ENCODE peak calls at places on chromosomes 13 and 19, in six cellular contexts. One of them, this sample, is unnamed.
A peak's percentile ranks its signal among the peaks of the same experiment; 100 is the strongest.

GRCh38 chr13:84400711-84401110 is 518.4 kb upstream of the SLITRK1 start:
- DNase-seq in Peyer's patch: no peak
- DNase-seq in colonic mucosa: no peak
- DNase-seq in brain microvascular endothelial cell: peak; percentile 42
- DNase-seq in thoracic aorta: no peak
- DNase-seq in PC-9: no peak
- DNase-seq in this sample: no peak

GRCh38 chr19:5407356-5407755 is 47.9 kb upstream of the ZNRF4 start:
- DNase-seq in Peyer's patch: no peak
- DNase-seq in colonic mucosa: no peak
- DNase-seq in brain microvascular endothelial cell: peak; percentile 15
- DNase-seq in thoracic aorta: no peak
- DNase-seq in PC-9: no peak
- DNase-seq in this sample: no peak

GRCh38 chr19:1590641-1591397 is 1.8 kb downstream of the MBD3 start:
- DNase-seq in Peyer's patch: peak; percentile 49
- DNase-seq in colonic mucosa: no peak
- DNase-seq in brain microvascular endothelial cell: no peak
- DNase-seq in thoracic aorta: no peak
- DNase-seq in PC-9: no peak
- DNase-seq in this sample: no peak

GRCh38 chr19:13964776-13965175 is 12.5 kb downstream of the DCAF15 start:
- DNase-seq in Peyer's patch: no peak
- DNase-seq in colonic mucosa: no peak
- DNase-seq in brain microvascular endothelial cell: no peak
- DNase-seq in thoracic aorta: no peak
- DNase-seq in PC-9: no peak
- DNase-seq in this sample: no peak

GRCh38 chr13:97108535-97108910 is 113.6 kb upstream of the MBNL2 start:
- DNase-seq in Peyer's patch: no peak
- DNase-seq in colonic mucosa: no peak
- DNase-seq in brain microvascular endothelial cell: peak; percentile 46
- DNase-seq in thoracic aorta: no peak
- DNase-seq in PC-9: no peak
- DNase-seq in this sample: no peak

GRCh38 chr19:3367572-3368440 is 1.4 kb downstream of the NFIC start:
- DNase-seq in Peyer's patch: no peak
- DNase-seq in colonic mucosa: peak; percentile 53
- DNase-seq in brain microvascular endothelial cell: no peak
- DNase-seq in thoracic aorta: no peak
- DNase-seq in PC-9: no peak
- DNase-seq in this sample: no peak

GRCh38 chr13:70729369-70729768 is 621.1 kb upstream of the KLHL1 start:
- DNase-seq in Peyer's patch: no peak
- DNase-seq in colonic mucosa: no peak
- DNase-seq in brain microvascular endothelial cell: no peak
- DNase-seq in thoracic aorta: no peak
- DNase-seq in PC-9: no peak
- DNase-seq in this sample: no peak

GRCh38 chr13:45441633-45442032 is 23.1 kb upstream of the COG3 start:
- DNase-seq in Peyer's patch: no peak
- DNase-seq in colonic mucosa: no peak
- DNase-seq in brain microvascular endothelial cell: peak; percentile 11
- DNase-seq in thoracic aorta: no peak
- DNase-seq in PC-9: no peak
- DNase-seq in this sample: no peak

GRCh38 chr19:10408511-10409291 is 5.4 kb upstream of the CDC37 start:
- DNase-seq in Peyer's patch: no peak
- DNase-seq in colonic mucosa: no peak
- DNase-seq in brain microvascular endothelial cell: no peak
- DNase-seq in thoracic aorta: no peak
- DNase-seq in PC-9: no peak
- DNase-seq in this sample: no peak

GRCh38 chr19:3679138-3679537 is 21.1 kb downstream of the PIP5K1C start:
- DNase-seq in Peyer's patch: no peak
- DNase-seq in colonic mucosa: no peak
- DNase-seq in brain microvascular endothelial cell: no peak
- DNase-seq in thoracic aorta: no peak
- DNase-seq in PC-9: no peak
- DNase-seq in this sample: no peak

GRCh38 chr19:19606021-19606420 is 12.5 kb downstream of the PBX4 start:
- DNase-seq in Peyer's patch: peak; percentile 79
- DNase-seq in colonic mucosa: peak; percentile 73
- DNase-seq in brain microvascular endothelial cell: no peak
- DNase-seq in thoracic aorta: no peak
- DNase-seq in PC-9: peak; percentile 100
- DNase-seq in this sample: no peak

GRCh38 chr19:33780746-33781145 is 15.9 kb upstream of the KCTD15 start:
- DNase-seq in Peyer's patch: no peak
- DNase-seq in colonic mucosa: no peak
- DNase-seq in brain microvascular endothelial cell: no peak
- DNase-seq in thoracic aorta: no peak
- DNase-seq in PC-9: no peak
- DNase-seq in this sample: no peak

GRCh38 chr13:43159007-43159406 is 135.6 kb downstream of the DNAJC15 start:
- DNase-seq in Peyer's patch: no peak
- DNase-seq in colonic mucosa: no peak
- DNase-seq in brain microvascular endothelial cell: peak; percentile 49
- DNase-seq in thoracic aorta: no peak
- DNase-seq in PC-9: no peak
- DNase-seq in this sample: no peak

GRCh38 chr13:31786011-31786410 is 46.7 kb downstream of the RXFP2 start:
- DNase-seq in Peyer's patch: no peak
- DNase-seq in colonic mucosa: no peak
- DNase-seq in brain microvascular endothelial cell: no peak
- DNase-seq in thoracic aorta: no peak
- DNase-seq in PC-9: no peak
- DNase-seq in this sample: peak; percentile 36

GRCh38 chr13:101690871-101691270 is 238.4 kb downstream of the ITGBL1 start:
- DNase-seq in Peyer's patch: no peak
- DNase-seq in colonic mucosa: no peak
- DNase-seq in brain microvascular endothelial cell: no peak
- DNase-seq in thoracic aorta: no peak
- DNase-seq in PC-9: peak; percentile 23
- DNase-seq in this sample: no peak

GRCh38 chr13:97757807-97758206 is 195.7 kb upstream of the IPO5 start:
- DNase-seq in Peyer's patch: no peak
- DNase-seq in colonic mucosa: no peak
- DNase-seq in brain microvascular endothelial cell: peak; percentile 53
- DNase-seq in thoracic aorta: no peak
- DNase-seq in PC-9: no peak
- DNase-seq in this sample: no peak

GRCh38 chr13:21014666-21015170 is 46.7 kb downstream of the LATS2 start:
- DNase-seq in Peyer's patch: no peak
- DNase-seq in colonic mucosa: no peak
- DNase-seq in brain microvascular endothelial cell: peak; percentile 69
- DNase-seq in thoracic aorta: no peak
- DNase-seq in PC-9: peak; percentile 65
- DNase-seq in this sample: no peak

GRCh38 chr19:5615756-5616327 is 6.7 kb downstream of the SAFB2 start:
- DNase-seq in Peyer's patch: no peak
- DNase-seq in colonic mucosa: no peak
- DNase-seq in brain microvascular endothelial cell: peak; percentile 32
- DNase-seq in thoracic aorta: no peak
- DNase-seq in PC-9: no peak
- DNase-seq in this sample: no peak

GRCh38 chr13:29465741-29466293 is 129.7 kb downstream of the SLC7A1 start:
- DNase-seq in Peyer's patch: no peak
- DNase-seq in colonic mucosa: no peak
- DNase-seq in brain microvascular endothelial cell: peak; percentile 73
- DNase-seq in thoracic aorta: no peak
- DNase-seq in PC-9: no peak
- DNase-seq in this sample: peak; percentile 30

GRCh38 chr13:48078251-48078656 is 16.6 kb downstream of the MED4 start:
- DNase-seq in Peyer's patch: no peak
- DNase-seq in colonic mucosa: no peak
- DNase-seq in brain microvascular endothelial cell: no peak
- DNase-seq in thoracic aorta: no peak
- DNase-seq in PC-9: no peak
- DNase-seq in this sample: no peak

GRCh38 chr13:111422352-111422751 is 101.9 kb downstream of the TEX29 start:
- DNase-seq in Peyer's patch: no peak
- DNase-seq in colonic mucosa: no peak
- DNase-seq in brain microvascular endothelial cell: no peak
- DNase-seq in thoracic aorta: no peak
- DNase-seq in PC-9: no peak
- DNase-seq in this sample: no peak

GRCh38 chr19:10817291-10818038 is 18.5 kb downstream of the TMED1 start:
- DNase-seq in Peyer's patch: no peak
- DNase-seq in colonic mucosa: peak; percentile 45
- DNase-seq in brain microvascular endothelial cell: peak; percentile 91
- DNase-seq in thoracic aorta: peak; percentile 73
- DNase-seq in PC-9: no peak
- DNase-seq in this sample: peak; percentile 83

GRCh38 chr13:51797664-51798488 is 6.1 kb downstream of the DHRS12 start:
- DNase-seq in Peyer's patch: no peak
- DNase-seq in colonic mucosa: peak; percentile 42
- DNase-seq in brain microvascular endothelial cell: peak; percentile 40
- DNase-seq in thoracic aorta: no peak
- DNase-seq in PC-9: peak; percentile 54
- DNase-seq in this sample: no peak

GRCh38 chr13:28494861-28495585 is at the start of gene FLT1:
- DNase-seq in Peyer's patch: no peak
- DNase-seq in colonic mucosa: peak; percentile 22
- DNase-seq in brain microvascular endothelial cell: no peak
- DNase-seq in thoracic aorta: no peak
- DNase-seq in PC-9: no peak
- DNase-seq in this sample: no peak

GRCh38 chr19:36266375-36266961 is 51.6 kb downstream of the ZNF146 start:
- DNase-seq in Peyer's patch: no peak
- DNase-seq in colonic mucosa: no peak
- DNase-seq in brain microvascular endothelial cell: no peak
- DNase-seq in thoracic aorta: no peak
- DNase-seq in PC-9: no peak
- DNase-seq in this sample: no peak

GRCh38 chr13:38785490-38785889 is 98.6 kb downstream of the FREM2 start:
- DNase-seq in Peyer's patch: no peak
- DNase-seq in colonic mucosa: no peak
- DNase-seq in brain microvascular endothelial cell: no peak
- DNase-seq in thoracic aorta: no peak
- DNase-seq in PC-9: no peak
- DNase-seq in this sample: no peak

GRCh38 chr13:41075034-41075433 is 13.7 kb downstream of the WBP4 start:
- DNase-seq in Peyer's patch: no peak
- DNase-seq in colonic mucosa: no peak
- DNase-seq in brain microvascular endothelial cell: no peak
- DNase-seq in thoracic aorta: no peak
- DNase-seq in PC-9: no peak
- DNase-seq in this sample: peak; percentile 54

GRCh38 chr13:40490086-40490723 is 176.2 kb downstream of the FOXO1 start:
- DNase-seq in Peyer's patch: no peak
- DNase-seq in colonic mucosa: peak; percentile 34
- DNase-seq in brain microvascular endothelial cell: no peak
- DNase-seq in thoracic aorta: no peak
- DNase-seq in PC-9: no peak
- DNase-seq in this sample: no peak

GRCh38 chr19:4115050-4115817 is 8.7 kb downstream of the MAP2K2 start:
- DNase-seq in Peyer's patch: no peak
- DNase-seq in colonic mucosa: no peak
- DNase-seq in brain microvascular endothelial cell: no peak
- DNase-seq in thoracic aorta: no peak
- DNase-seq in PC-9: no peak
- DNase-seq in this sample: no peak

GRCh38 chr19:5627395-5627904 is 4.6 kb downstream of the SAFB start:
- DNase-seq in Peyer's patch: no peak
- DNase-seq in colonic mucosa: peak; percentile 56
- DNase-seq in brain microvascular endothelial cell: peak; percentile 27
- DNase-seq in thoracic aorta: no peak
- DNase-seq in PC-9: no peak
- DNase-seq in this sample: peak; percentile 73

GRCh38 chr19:41939861-41940442 is 11.7 kb upstream of the ERFL start:
- DNase-seq in Peyer's patch: peak; percentile 49
- DNase-seq in colonic mucosa: no peak
- DNase-seq in brain microvascular endothelial cell: no peak
- DNase-seq in thoracic aorta: no peak
- DNase-seq in PC-9: no peak
- DNase-seq in this sample: no peak

GRCh38 chr13:46580362-46580839 is 27.4 kb downstream of the LRCH1 start:
- DNase-seq in Peyer's patch: no peak
- DNase-seq in colonic mucosa: no peak
- DNase-seq in brain microvascular endothelial cell: no peak
- DNase-seq in thoracic aorta: no peak
- DNase-seq in PC-9: no peak
- DNase-seq in this sample: no peak
- H3K4me3 ChIP-seq in Peyer's patch: no peak overlapping the region
- H3K4me3 ChIP-seq in colonic mucosa: no peak overlapping the region
- H3K4me3 ChIP-seq in brain microvascular endothelial cell: no peak overlapping the region
- H3K4me3 ChIP-seq in thoracic aorta: no peak overlapping the region
- H3K4me3 ChIP-seq in PC-9: no peak overlapping the region
- H3K4me3 ChIP-seq in this sample: no peak overlapping the region

GRCh38 chr19:48511800-48512503 is at the start of gene LMTK3:
- DNase-seq in Peyer's patch: no peak
- DNase-seq in colonic mucosa: no peak
- DNase-seq in brain microvascular endothelial cell: no peak
- DNase-seq in thoracic aorta: no peak
- DNase-seq in PC-9: no peak
- DNase-seq in this sample: no peak

GRCh38 chr19:48514123-48514458 is 2.5 kb upstream of the LMTK3 start:
- DNase-seq in Peyer's patch: no peak
- DNase-seq in colonic mucosa: no peak
- DNase-seq in brain microvascular endothelial cell: no peak
- DNase-seq in thoracic aorta: no peak
- DNase-seq in PC-9: no peak
- DNase-seq in this sample: no peak

GRCh38 chr19:48513289-48514122 is 1.9 kb upstream of the LMTK3 start:
- DNase-seq in Peyer's patch: peak; percentile 68
- DNase-seq in colonic mucosa: peak; percentile 78
- DNase-seq in brain microvascular endothelial cell: peak; percentile 53
- DNase-seq in thoracic aorta: no peak
- DNase-seq in PC-9: peak; percentile 68
- DNase-seq in this sample: peak; percentile 33

GRCh38 chr19:48511321-48511731 is 309 bp downstream of the LMTK3 start:
- DNase-seq in Peyer's patch: no peak
- DNase-seq in colonic mucosa: no peak
- DNase-seq in brain microvascular endothelial cell: no peak
- DNase-seq in thoracic aorta: no peak
- DNase-seq in PC-9: no peak
- DNase-seq in this sample: no peak

GRCh38 chr19:48512504-48513288 is 1.1 kb upstream of the LMTK3 start:
- DNase-seq in Peyer's patch: no peak
- DNase-seq in colonic mucosa: no peak
- DNase-seq in brain microvascular endothelial cell: no peak
- DNase-seq in thoracic aorta: no peak
- DNase-seq in PC-9: no peak
- DNase-seq in this sample: no peak
- H3K4me3 ChIP-seq in Peyer's patch: peak overlapping the region; percentile 72
- H3K4me3 ChIP-seq in colonic mucosa: peak overlapping the region; percentile 52
- H3K4me3 ChIP-seq in brain microvascular endothelial cell: no peak overlapping the region
- H3K4me3 ChIP-seq in thoracic aorta: peak overlapping the region; percentile 87
- H3K4me3 ChIP-seq in PC-9: peak overlapping the region; percentile 83
- H3K4me3 ChIP-seq in this sample: no peak overlapping the region

GRCh38 chr13:113397606-113398425 is 33.9 kb upstream of the GRTP1 start:
- DNase-seq in Peyer's patch: peak; percentile 29
- DNase-seq in colonic mucosa: no peak
- DNase-seq in brain microvascular endothelial cell: no peak
- DNase-seq in thoracic aorta: no peak
- DNase-seq in PC-9: no peak
- DNase-seq in this sample: no peak
- H3K4me3 ChIP-seq in Peyer's patch: no peak overlapping the region
- H3K4me3 ChIP-seq in colonic mucosa: no peak overlapping the region
- H3K4me3 ChIP-seq in brain microvascular endothelial cell: no peak overlapping the region
- H3K4me3 ChIP-seq in thoracic aorta: no peak overlapping the region
- H3K4me3 ChIP-seq in PC-9: no peak overlapping the region
- H3K4me3 ChIP-seq in this sample: no peak overlapping the region

GRCh38 chr13:63680704-63681103 is 2265.1 kb upstream of the PCDH20 start:
- DNase-seq in Peyer's patch: no peak
- DNase-seq in colonic mucosa: no peak
- DNase-seq in brain microvascular endothelial cell: no peak
- DNase-seq in thoracic aorta: no peak
- DNase-seq in PC-9: no peak
- DNase-seq in this sample: no peak
- H3K4me3 ChIP-seq in Peyer's patch: no peak overlapping the region
- H3K4me3 ChIP-seq in colonic mucosa: no peak overlapping the region
- H3K4me3 ChIP-seq in brain microvascular endothelial cell: no peak overlapping the region
- H3K4me3 ChIP-seq in thoracic aorta: no peak overlapping the region
- H3K4me3 ChIP-seq in PC-9: no peak overlapping the region
- H3K4me3 ChIP-seq in this sample: no peak overlapping the region